ENCODE peak calls at places on chromosomes 5 and 9, in six cellular contexts. Z, Y, A, D, X and F are unnamed samples. For H3K4me1, the result is how much of the 10 kb centered on the place peaks cover.

GRCh38 chr5:54171645-54172384 is 138.6 kb downstream of the ARL15 start:
- DNase-seq in Z (no peak), D (no peak), Y (no peak), X (peak), A (no peak), F (no peak)

GRCh38 chr5:138664276-138664943 is 88.8 kb upstream of the CTNNA1 start:
- DNase-seq in X (no peak), D (no peak), Y (no peak), Z (no peak), A (peak), F (no peak)

GRCh38 chr9:110700953-110701352 is 32.4 kb downstream of the MUSK start:
- DNase-seq in X (no peak), Z (no peak), Y (no peak), D (no peak), A (no peak), F (no peak)

GRCh38 chr9:119164716-119165115 is 204.5 kb downstream of the BRINP1 start:
- DNase-seq in Z (no peak), Y (no peak), A (no peak), D (no peak), X (no peak), F (peak)

GRCh38 chr9:42396318-42396717 is 212.9 kb downstream of the SPATA31A6 start:
- DNase-seq in X (no peak), Z (no peak), D (no peak), A (no peak), Y (no peak), F (no peak)

GRCh38 chr9:120490888-120491595 is 88.9 kb downstream of the CDK5RAP2 start:
- DNase-seq in X (no peak), Z (no peak), Y (no peak), A (no peak), D (no peak), F (peak)

GRCh38 chr9:116589392-116590354 is 97.4 kb upstream of the TRIM32 start:
- DNase-seq in Z (no peak), X (peak), A (peak), Y (peak), D (peak), F (no peak)

GRCh38 chr9:135951889-135952663 is 9.1 kb downstream of the UBAC1 start:
- DNase-seq in X (no peak), Z (no peak), D (peak), A (peak), Y (peak), F (no peak)

GRCh38 chr9:2053883-2054845 is 39.0 kb downstream of the SMARCA2 start:
- DNase-seq in X (peak), D (no peak), A (no peak), Y (no peak), Z (no peak), F (peak)

GRCh38 chr5:10563132-10563939 is 534 bp upstream of the ANKRD33B start:
- DNase-seq in X (peak), Z (peak), D (peak), A (peak), Y (peak), F (peak)

GRCh38 chr9:132238992-132239391 is 77.1 kb downstream of the NTNG2 start:
- DNase-seq in A (no peak), Z (no peak), Y (no peak), X (no peak), D (no peak), F (no peak)

GRCh38 chr9:132240860-132241482 is 79.1 kb downstream of the NTNG2 start:
- DNase-seq in X (peak), A (peak), D (peak), Z (peak), Y (peak), F (peak)

GRCh38 chr9:132239518-132239917 is 77.7 kb downstream of the NTNG2 start:
- DNase-seq in A (no peak), X (no peak), Z (no peak), D (no peak), Y (no peak), F (no peak)

GRCh38 chr9:132241483-132241839 is 79.6 kb downstream of the NTNG2 start:
- DNase-seq in Z (no peak), D (no peak), A (no peak), Y (no peak), X (no peak), F (no peak)

GRCh38 chr9:132239999-132240859 is 78.4 kb downstream of the NTNG2 start:
- DNase-seq in A (no peak), D (no peak), Y (peak), Z (no peak), X (no peak), F (no peak)
- H3K4me3 ChIP-seq in A (no peak), D (peak), Y (peak), Z (no peak), X (peak), F (no peak)

GRCh38 chr9:21994526-21994995 is at the start of gene CDKN2B-AS1:
- DNase-seq in A (peak), D (no peak), Y (peak), Z (peak), X (peak), F (peak)
- TF ChIP-seq CTCF in A (no peak), D (no peak), Y (no peak), Z (no peak), X (no peak), F (no peak)

DNA sequence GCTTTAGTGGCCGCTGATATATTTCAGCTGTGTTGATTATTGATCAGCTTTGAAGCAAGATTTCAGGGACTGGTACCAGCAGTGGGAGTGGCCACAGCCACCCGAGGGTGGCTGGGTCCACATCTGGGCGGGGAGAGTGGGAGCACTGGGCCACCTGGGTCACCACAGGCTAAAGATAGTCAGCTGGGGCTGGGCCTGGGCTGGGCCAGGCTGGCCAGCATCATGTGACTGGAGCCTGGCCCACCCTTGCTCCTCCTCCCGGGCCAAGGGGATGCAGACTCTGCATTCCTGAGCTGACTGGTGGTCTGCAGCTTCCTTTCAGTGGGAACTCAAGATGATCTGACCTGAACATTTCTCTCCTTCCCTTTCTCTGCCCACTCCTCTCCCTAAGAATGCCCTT is 27.1 kb downstream of the LARP1 start:
- DNase-seq in D (peak), A (no peak), Y (peak), X (no peak), Z (peak), F (no peak)
- H3K4me1 ChIP-seq in D (half or more), A (half or more), Y (under half), X (under half), Z (under half), F (half or more)

GRCh38 chr9:91944711-91945110 is 5.3 kb downstream of the ROR2 start:
- DNase-seq in X (no peak), Y (no peak), A (no peak), D (no peak), Z (no peak), F (no peak)

GRCh38 chr9:91946196-91946595 is 3.8 kb downstream of the ROR2 start:
- DNase-seq in D (no peak), Y (no peak), Z (no peak), X (no peak), A (no peak), F (no peak)

GRCh38 chr9:91943876-91944470 is 6.1 kb downstream of the ROR2 start:
- DNase-seq in Y (no peak), X (no peak), A (no peak), Z (no peak), D (no peak), F (no peak)

GRCh38 chr9:91946825-91947224 is 3.2 kb downstream of the ROR2 start:
- DNase-seq in Y (peak), D (no peak), Z (no peak), X (no peak), A (no peak), F (no peak)

GRCh38 chr9:91945277-91946074 is 4.6 kb downstream of the ROR2 start:
- DNase-seq in A (peak), Y (peak), Z (no peak), X (peak), D (peak), F (peak)
- H3K4me3 ChIP-seq in A (no peak), Y (peak), Z (no peak), X (no peak), D (peak), F (no peak)

GRCh38 chr5:34929150-34929719 is at the start of gene DNAJC21:
- DNase-seq in Z (peak), D (peak), A (peak), Y (peak), X (peak), F (peak)
- TF ChIP-seq CTCF in Z (no peak), D (no peak), A (no peak), Y (no peak), X (no peak), F (no peak)